ENCODE peak calls at places on chromosomes 12 and 14, in seven cellular contexts. Z, O, P, G, X, D and Y are unnamed samples.

GRCh38 chr14:98564541-98564940 is 707.5 kb downstream of the BCL11B start:
- DNase-seq in P (no peak), Z (no peak), X (no peak), G (no peak), D (no peak), O (no peak), Y (no peak)

GRCh38 chr12:52964556-52965336 is 15.8 kb downstream of the KRT18 start:
- DNase-seq in Z (no peak), O (no peak), X (no peak), P (no peak), D (no peak), G (no peak), Y (no peak)

GRCh38 chr12:101845312-101845711 is 14.6 kb upstream of the GNPTAB start:
- DNase-seq in G (no peak), P (no peak), O (no peak), D (no peak), X (peak; percentile 22), Z (no peak), Y (no peak)

GRCh38 chr14:103097994-103098957 is 3.8 kb downstream of the EXOC3L4 start:
- DNase-seq in X (no peak), Z (no peak), O (no peak), G (no peak), P (no peak), D (no peak), Y (no peak)

GRCh38 chr12:113678222-113678621 is 206.6 kb upstream of the LHX5 start:
- DNase-seq in P (peak; percentile 27), G (no peak), X (no peak), Z (no peak), O (no peak), D (no peak), Y (no peak)

GRCh38 chr12:30795410-30795659 is 40.6 kb upstream of the CAPRIN2 start:
- DNase-seq in Z (no peak), D (no peak), P (no peak), O (no peak), X (no peak), G (no peak), Y (no peak)

GRCh38 chr14:71855399-71856036 is 76.7 kb upstream of the RGS6 start:
- DNase-seq in D (no peak), Z (peak; percentile 31), G (peak; percentile 44), X (peak; percentile 68), O (peak; percentile 85), P (peak; percentile 46), Y (no peak)

GRCh38 chr14:20332386-20332945 is 613 bp downstream of the CCNB1IP1 start:
- DNase-seq in G (peak; percentile 45), D (no peak), P (no peak), O (no peak), X (no peak), Z (no peak), Y (no peak)

GRCh38 chr14:90846511-90846910 is 30.3 kb upstream of the TTC7B start:
- DNase-seq in G (no peak), X (peak; percentile 53), D (no peak), Z (no peak), O (no peak), P (no peak), Y (no peak)

GRCh38 chr12:71504471-71504852 is 64.9 kb downstream of the LGR5 start:
- DNase-seq in G (no peak), O (no peak), D (no peak), X (no peak), P (no peak), Z (no peak), Y (no peak)

GRCh38 chr12:42638697-42639096 is 49.2 kb upstream of the PRICKLE1 start:
- DNase-seq in O (no peak), P (no peak), D (no peak), G (no peak), X (no peak), Z (no peak), Y (no peak)

GRCh38 chr12:81797100-81797499 is 38.0 kb upstream of the PPFIA2 start:
- DNase-seq in X (no peak), G (no peak), O (no peak), Z (no peak), P (peak; percentile 1), D (no peak), Y (no peak)

GRCh38 chr14:62126885-62127478 is 364.8 kb downstream of the SNAPC1 start:
- DNase-seq in P (peak; percentile 31), G (peak; percentile 22), D (no peak), X (peak; percentile 72), Z (no peak), O (peak; percentile 31), Y (no peak)

GRCh38 chr14:94051115-94051514 is 25.0 kb downstream of the OTUB2 start:
- DNase-seq in G (peak; percentile 24), Z (peak; percentile 38), D (no peak), P (no peak), O (peak; percentile 45), X (peak; percentile 42), Y (peak; percentile 52)

GRCh38 chr12:76636141-76636692 is 76.6 kb upstream of the OSBPL8 start:
- DNase-seq in X (peak; percentile 40), P (no peak), G (no peak), O (no peak), D (no peak), Z (no peak), Y (no peak)

GRCh38 chr14:81435578-81436295 is 35.6 kb upstream of the STON2 start:
- DNase-seq in Z (peak; percentile 41), D (peak; percentile 20), P (peak; percentile 51), G (peak; percentile 65), X (peak; percentile 2), O (no peak), Y (no peak)

GRCh38 chr12:67698711-67699603 is 50.4 kb downstream of the DYRK2 start:
- DNase-seq in P (no peak), O (no peak), X (peak; percentile 52), D (no peak), G (no peak), Z (no peak), Y (no peak)

GRCh38 chr14:49920935-49921334 is 28.1 kb downstream of the ARF6 start:
- DNase-seq in O (no peak), G (no peak), D (no peak), Z (no peak), P (no peak), X (no peak), Y (no peak)

GRCh38 chr14:51681411-51681810 is 29.7 kb downstream of the FRMD6 start:
- DNase-seq in P (no peak), O (no peak), G (no peak), X (no peak), D (no peak), Z (no peak), Y (no peak)

DNA sequence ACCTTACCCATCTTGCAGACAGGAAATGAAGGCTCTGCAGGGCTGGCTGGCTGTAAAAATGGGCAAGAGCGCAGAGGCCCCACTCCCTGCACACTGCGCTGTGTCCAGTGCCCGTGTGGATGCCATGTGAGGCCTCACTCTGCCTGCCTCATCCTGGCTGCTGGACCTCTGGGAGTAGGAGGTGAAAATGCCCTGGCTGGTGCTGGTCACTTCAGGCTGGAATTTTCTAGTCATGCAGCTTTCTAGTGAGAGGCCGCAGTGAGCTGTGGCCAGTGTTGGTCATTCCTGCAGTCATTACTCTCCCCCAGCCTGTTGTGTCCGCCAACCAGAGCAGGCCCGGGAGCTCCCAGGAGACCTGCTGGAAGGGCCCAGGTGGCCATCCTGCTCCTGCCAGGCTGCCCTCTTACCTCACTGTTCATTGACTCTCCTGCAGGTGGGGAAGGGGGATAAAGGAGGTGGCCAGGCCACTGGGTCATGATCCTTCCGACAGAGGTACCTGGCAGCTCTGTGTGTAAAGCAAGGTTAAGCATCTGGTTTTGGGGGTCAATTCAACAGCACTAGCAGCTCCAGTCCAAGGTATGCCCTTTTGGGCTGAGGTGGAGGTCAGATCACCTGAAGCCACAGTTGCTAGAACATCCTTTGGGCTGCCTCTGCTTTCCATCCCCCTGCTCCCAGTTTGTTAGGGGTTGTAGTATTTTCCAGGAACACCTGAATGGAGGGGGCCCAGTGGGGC is 39.8 kb downstream of the SH2B3 start:
- DNase-seq in Z (peak; percentile 17), G (peak; percentile 25), D (no peak), P (no peak), O (no peak), X (no peak), Y (peak; percentile 83)
- TF ChIP-seq POLR2A in Z (no peak), G (no peak), D (no peak), P (no peak), O (no peak), X (no peak), Y (no peak)

GRCh38 chr12:104957388-104958008 is 592 bp downstream of the SLC41A2 start:
- DNase-seq in O (no peak), P (peak; percentile 57), G (no peak), X (no peak), Z (no peak), D (no peak), Y (no peak)

GRCh38 chr12:104958009-104958945 is at the start of gene SLC41A2:
- DNase-seq in O (peak; percentile 75), D (peak; percentile 51), P (peak; percentile 93), G (peak; percentile 95), Z (peak; percentile 81), X (peak; percentile 93), Y (peak; percentile 94)

GRCh38 chr12:104956870-104957301 is 1.2 kb downstream of the SLC41A2 start:
- DNase-seq in P (no peak), O (no peak), D (no peak), G (no peak), Z (no peak), X (peak; percentile 24), Y (no peak)

GRCh38 chr12:104960464-104960863 is 2.4 kb upstream of the SLC41A2 start:
- DNase-seq in Z (no peak), D (no peak), X (no peak), P (no peak), O (no peak), G (no peak), Y (no peak)

DNA sequence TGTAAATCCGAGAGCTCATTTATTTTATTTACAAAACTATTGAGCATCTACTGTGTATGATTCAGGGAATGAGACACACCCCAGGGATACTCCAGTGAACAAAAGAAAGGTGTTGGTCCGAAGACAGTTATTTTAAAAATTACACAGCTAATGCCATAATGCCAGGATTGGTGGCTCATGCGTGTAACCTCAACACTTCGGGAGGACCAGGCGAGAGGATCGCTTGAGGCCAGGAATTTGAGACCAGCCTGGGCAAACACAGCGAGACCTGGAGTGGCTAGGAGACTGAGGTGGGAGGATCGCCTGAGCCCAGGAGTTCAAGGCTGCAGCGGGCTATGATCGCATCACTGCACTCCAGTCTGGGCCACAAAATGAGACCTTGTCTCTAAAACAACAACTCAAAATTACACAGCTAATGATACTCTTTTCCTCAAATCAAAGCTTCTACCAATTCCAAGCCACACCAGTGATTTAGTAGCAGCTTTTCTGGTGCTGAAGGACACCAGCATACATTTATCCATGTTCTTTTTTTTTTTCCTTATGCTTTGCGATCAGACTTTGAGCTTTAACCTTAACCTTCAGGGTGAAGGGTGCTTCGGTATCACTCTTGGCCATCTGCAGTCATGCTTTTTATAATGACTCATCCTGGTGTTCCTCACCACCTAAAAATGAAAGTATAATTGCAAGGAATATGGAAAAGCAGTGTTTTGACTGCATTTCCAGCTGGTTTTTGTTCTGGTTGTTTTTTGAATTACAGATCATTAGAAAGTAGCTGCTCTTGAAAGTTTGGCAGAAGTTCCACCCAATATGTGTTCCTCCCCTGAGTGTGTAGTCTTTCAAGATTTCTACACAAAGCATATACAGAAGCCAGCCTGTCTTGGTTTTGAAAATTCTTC is 1.1 kb upstream of the SLC41A2 start:
- DNase-seq in O (no peak), P (no peak), X (peak; percentile 51), Z (no peak), D (no peak), G (peak; percentile 31), Y (no peak)
- H3K4me3 ChIP-seq in O (peak overlapping the region; percentile 84), P (peak overlapping the region; percentile 95), X (peak overlapping the region; percentile 62), Z (peak overlapping the region; percentile 66), D (peak overlapping the region; percentile 72), G (no peak overlapping the region), Y (peak overlapping the region; percentile 96)

GRCh38 chr12:46553911-46554310 is 181.3 kb upstream of the SLC38A2 start:
- DNase-seq in O (no peak), P (no peak), D (no peak), Z (no peak), X (peak; percentile 76), G (no peak), Y (no peak)
- H3K27ac ChIP-seq in O (peak overlapping the region; percentile 5), P (peak overlapping the region; percentile 74), D (peak overlapping the region; percentile 90), Z (peak overlapping the region; percentile 81), X (peak overlapping the region; percentile 57), G (no peak overlapping the region), Y (peak overlapping the region; percentile 66)

GRCh38 chr12:68835333-68835908 is 27.4 kb downstream of the MDM2 start:
- DNase-seq in P (no peak), D (no peak), O (no peak), G (no peak), X (no peak), Z (no peak), Y (no peak)
- TF ChIP-seq POLR2A in P (no peak), D (no peak), O (no peak), G (no peak), X (no peak), Z (no peak), Y (no peak)